ENCODE peak calls at places on chromosomes 2 and 18, in ten cellular contexts. I, A, O, H, E, K, M, W, Y and T are unnamed samples.

GRCh38 chr2:122319551-122320132 is 564.2 kb downstream of the TSN start:
- DNase-seq in I (no peak), A (no peak), O (no peak), H (no peak), E (no peak), K (no peak), M (no peak), W (no peak), Y (no peak), T (no peak)

GRCh38 chr18:9539283-9539682 is 64.0 kb downstream of the RALBP1 start:
- DNase-seq in I (no peak), A (no peak), O (no peak), H (peak; percentile 82), E (peak; percentile 45), K (no peak), M (no peak), W (peak; percentile 80), Y (no peak), T (no peak)

GRCh38 chr18:9095297-9096012 is 7.0 kb upstream of the NDUFV2 start:
- DNase-seq in I (peak; percentile 54), A (no peak), O (no peak), H (peak; percentile 54), E (no peak), K (no peak), M (no peak), W (no peak), Y (peak; percentile 62), T (peak; percentile 34)

GRCh38 chr18:3261393-3262233 is at the start of gene MYL12B:
- DNase-seq in I (peak; percentile 75), A (peak; percentile 86), O (peak; percentile 23), H (peak; percentile 88), E (peak; percentile 58), K (peak; percentile 89), M (peak; percentile 43), W (peak; percentile 65), Y (peak; percentile 77), T (peak; percentile 74)

GRCh38 chr2:77104554-77104953 is 417.6 kb downstream of the LRRTM4 start:
- DNase-seq in I (no peak), A (peak; percentile 15), O (no peak), H (no peak), E (no peak), K (no peak), M (no peak), W (no peak), Y (no peak), T (no peak)

GRCh38 chr2:236045264-236046235 is 122.6 kb downstream of the GBX2 start:
- DNase-seq in I (no peak), A (no peak), O (no peak), H (no peak), E (no peak), K (no peak), M (no peak), W (no peak), Y (no peak), T (no peak)

GRCh38 chr2:159605441-159606178 is 10.7 kb downstream of the BAZ2B start:
- DNase-seq in I (no peak), A (no peak), O (no peak), H (peak; percentile 42), E (no peak), K (no peak), M (no peak), W (no peak), Y (no peak), T (no peak)

GRCh38 chr2:21220930-21221329 is 97.2 kb downstream of the TDRD15 start:
- DNase-seq in I (no peak), A (no peak), O (no peak), H (peak; percentile 5), E (no peak), K (no peak), M (no peak), W (no peak), Y (no peak), T (no peak)

GRCh38 chr2:28613181-28613580 is 117.3 kb downstream of the PLB1 start:
- DNase-seq in I (no peak), A (no peak), O (no peak), H (no peak), E (no peak), K (no peak), M (no peak), W (no peak), Y (peak; percentile 21), T (no peak)

GRCh38 chr18:51278045-51278649 is 80.7 kb upstream of the MEX3C start:
- DNase-seq in I (peak; percentile 34), A (peak; percentile 53), O (peak; percentile 78), H (no peak), E (no peak), K (peak; percentile 58), M (peak; percentile 21), W (no peak), Y (peak; percentile 2), T (no peak)

GRCh38 chr18:36829362-36830140 is 624 bp downstream of the KIAA1328 start:
- DNase-seq in I (no peak), A (no peak), O (peak; percentile 85), H (peak; percentile 40), E (no peak), K (no peak), M (no peak), W (peak; percentile 12), Y (no peak), T (no peak)

GRCh38 chr2:171792922-171793580 is 101.0 kb downstream of the SLC25A12 start:
- DNase-seq in I (no peak), A (no peak), O (no peak), H (no peak), E (no peak), K (no peak), M (no peak), W (no peak), Y (no peak), T (no peak)

GRCh38 chr2:74915743-74916142 is 42.7 kb upstream of the POLE4 start:
- DNase-seq in I (peak; percentile 15), A (no peak), O (no peak), H (no peak), E (no peak), K (no peak), M (no peak), W (no peak), Y (no peak), T (no peak)

GRCh38 chr2:73414651-73415050 is 29.0 kb downstream of the ALMS1 start:
- DNase-seq in I (no peak), A (no peak), O (no peak), H (no peak), E (no peak), K (no peak), M (no peak), W (no peak), Y (no peak), T (no peak)

GRCh38 chr18:23302852-23303527 is 150.1 kb upstream of the RIOK3 start:
- DNase-seq in I (no peak), A (no peak), O (no peak), H (peak; percentile 96), E (no peak), K (no peak), M (no peak), W (peak; percentile 67), Y (no peak), T (no peak)

GRCh38 chr2:27485496-27485895 is 4.0 kb downstream of the IFT172 start:
- DNase-seq in I (no peak), A (no peak), O (no peak), H (no peak), E (no peak), K (no peak), M (no peak), W (no peak), Y (no peak), T (no peak)

GRCh38 chr2:160420711-160421110 is 72.9 kb downstream of the RBMS1 start:
- DNase-seq in I (no peak), A (no peak), O (no peak), H (no peak), E (no peak), K (no peak), M (no peak), W (no peak), Y (no peak), T (no peak)

GRCh38 chr2:190941571-190941970 is 61.0 kb downstream of the GLS start:
- DNase-seq in I (no peak), A (no peak), O (no peak), H (no peak), E (no peak), K (no peak), M (no peak), W (no peak), Y (no peak), T (no peak)

GRCh38 chr18:9683418-9684396 is 24.4 kb upstream of the RAB31 start:
- DNase-seq in I (no peak), A (no peak), O (no peak), H (peak; percentile 81), E (peak; percentile 47), K (no peak), M (no peak), W (peak; percentile 73), Y (no peak), T (no peak)

GRCh38 chr2:145016711-145017110 is 496.8 kb upstream of the ZEB2 start:
- DNase-seq in I (no peak), A (no peak), O (no peak), H (peak; percentile 57), E (no peak), K (no peak), M (no peak), W (no peak), Y (no peak), T (no peak)

GRCh38 chr2:222756951-222757645 is 85.6 kb downstream of the MOGAT1 start:
- DNase-seq in I (no peak), A (no peak), O (no peak), H (peak; percentile 42), E (peak; percentile 80), K (no peak), M (peak; percentile 68), W (peak; percentile 68), Y (no peak), T (no peak)

GRCh38 chr2:36343601-36344000 is 12.0 kb upstream of the CRIM1 start:
- DNase-seq in I (no peak), A (no peak), O (no peak), H (no peak), E (no peak), K (no peak), M (no peak), W (no peak), Y (no peak), T (no peak)

GRCh38 chr2:147844691-147845607 is at the start of gene ACVR2A:
- DNase-seq in I (peak; percentile 27), A (peak; percentile 70), O (peak; percentile 76), H (peak; percentile 43), E (peak; percentile 35), K (peak; percentile 57), M (peak; percentile 42), W (peak; percentile 23), Y (peak; percentile 13), T (peak; percentile 26)

GRCh38 chr2:233449071-233449901 is 95.0 kb downstream of the DGKD start:
- DNase-seq in I (no peak), A (peak; percentile 95), O (no peak), H (peak; percentile 62), E (peak; percentile 39), K (peak; percentile 56), M (peak; percentile 68), W (peak; percentile 52), Y (no peak), T (no peak)

GRCh38 chr2:168346725-168347477 is 99.5 kb upstream of the STK39 start:
- DNase-seq in I (peak; percentile 39), A (peak; percentile 60), O (peak; percentile 86), H (peak; percentile 67), E (peak; percentile 67), K (peak; percentile 69), M (peak; percentile 53), W (peak; percentile 45), Y (peak; percentile 63), T (peak; percentile 53)

GRCh38 chr2:218125626-218126080 is at the start of gene CXCR2:
- DNase-seq in I (no peak), A (peak; percentile 22), O (no peak), H (no peak), E (no peak), K (no peak), M (no peak), W (no peak), Y (no peak), T (no peak)

GRCh38 chr18:50558157-50558556 is 1.7 kb upstream of the MAPK4 start:
- DNase-seq in I (no peak), A (no peak), O (peak; percentile 60), H (no peak), E (no peak), K (peak; percentile 45), M (no peak), W (no peak), Y (no peak), T (no peak)

GRCh38 chr2:24617431-24617830 is 126.4 kb downstream of the NCOA1 start:
- DNase-seq in I (no peak), A (no peak), O (no peak), H (no peak), E (no peak), K (peak; percentile 27), M (no peak), W (peak; percentile 21), Y (no peak), T (no peak)